ENCODE peak calls at places on chromosome 20, in six cellular contexts. G, K, X, I, E and J are unnamed samples. For H3K4me1, the result is how much of the 10 kb centered on the place peaks cover.

GRCh38 chr20:38012332-38012731 is 20.9 kb downstream of the TTI1 start:
- DNase-seq in G (no peak), E (no peak), K (no peak), I (no peak), X (no peak), J (no peak)

GRCh38 chr20:48571945-48572589 is 255.7 kb downstream of the PREX1 start:
- DNase-seq in I (no peak), E (no peak), G (no peak), K (no peak), X (no peak), J (no peak)

GRCh38 chr20:39661833-39662232 is 699.7 kb downstream of the DHX35 start:
- DNase-seq in G (no peak), K (no peak), X (peak), E (no peak), I (no peak), J (no peak)

GRCh38 chr20:57186192-57186591 is 80.2 kb downstream of the BMP7 start:
- DNase-seq in I (no peak), X (no peak), G (no peak), K (no peak), E (no peak), J (no peak)

GRCh38 chr20:34165246-34165645 is 53.2 kb upstream of the EIF2S2 start:
- DNase-seq in X (no peak), E (no peak), I (no peak), K (no peak), G (no peak), J (no peak)

GRCh38 chr20:23308908-23309307 is 41.7 kb upstream of the NXT1 start:
- DNase-seq in X (no peak), K (no peak), G (no peak), I (no peak), E (no peak), J (no peak)

GRCh38 chr20:10919549-10920140 is 245.8 kb upstream of the JAG1 start:
- DNase-seq in E (no peak), G (no peak), K (no peak), I (no peak), X (peak), J (no peak)

GRCh38 chr20:32859961-32860360 is 1.2 kb downstream of the EFCAB8 start:
- DNase-seq in E (no peak), G (no peak), K (no peak), X (no peak), I (no peak), J (no peak)

DNA sequence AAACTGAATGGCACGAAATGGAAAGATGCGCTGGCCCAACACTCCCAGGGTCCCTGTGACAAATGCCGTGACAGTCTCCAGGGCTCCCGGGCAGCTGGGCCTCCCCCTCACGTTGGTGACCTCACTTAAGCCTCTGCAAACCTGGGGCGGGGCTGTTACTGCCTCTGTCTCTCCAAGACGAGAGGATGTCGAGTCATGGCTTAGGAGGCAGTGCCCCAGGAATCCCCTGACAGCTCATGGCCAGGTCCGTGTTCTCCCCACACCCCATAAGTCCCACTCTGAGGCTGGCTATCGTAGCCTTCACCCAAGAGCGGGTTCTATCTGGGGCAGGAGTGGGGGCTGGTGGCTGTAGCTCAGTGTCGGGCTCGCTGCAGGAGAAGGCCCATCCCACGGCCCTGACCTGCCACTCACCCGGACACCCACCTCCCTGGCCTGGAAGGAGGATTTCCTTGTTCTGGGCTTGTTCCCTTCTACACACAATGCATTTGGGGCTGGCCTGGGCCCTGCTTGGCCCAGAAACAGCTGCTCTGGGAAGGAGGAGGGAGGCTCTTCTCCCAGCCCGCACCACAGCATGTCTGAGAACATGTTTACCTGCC is 5.6 kb upstream of the RPS21 start:
- DNase-seq in E (no peak), X (no peak), I (peak), G (no peak), K (no peak), J (peak)
- H3K4me1 ChIP-seq in E (under half), X (under half), I (under half), G (under half), K (under half), J (under half)

GRCh38 chr20:25160457-25160856 is 35.1 kb upstream of the ENTPD6 start:
- DNase-seq in I (no peak), G (no peak), X (no peak), K (no peak), E (no peak), J (no peak)
- TF ChIP-seq CTCF in I (no peak), G (no peak), X (no peak), K (no peak), E (no peak), J (no peak)

GRCh38 chr20:36852187-36852586 is 23.8 kb upstream of the TLDC2 start:
- DNase-seq in X (no peak), I (peak), G (no peak), K (no peak), E (no peak), J (no peak)

GRCh38 chr20:36856196-36856595 is 19.7 kb upstream of the TLDC2 start:
- DNase-seq in I (peak), E (no peak), X (peak), K (no peak), G (no peak), J (no peak)

GRCh38 chr20:36856691-36857635 is 19.0 kb upstream of the TLDC2 start:
- DNase-seq in K (no peak), I (peak), E (no peak), X (peak), G (no peak), J (peak)

GRCh38 chr20:36854343-36855240 is 21.3 kb upstream of the TLDC2 start:
- DNase-seq in I (peak), E (no peak), X (no peak), K (no peak), G (no peak), J (no peak)

GRCh38 chr20:36855241-36855657 is 20.7 kb upstream of the TLDC2 start:
- DNase-seq in X (no peak), K (no peak), E (no peak), I (peak), G (no peak), J (no peak)
- H3K4me1 ChIP-seq in X (under half), K (under half), E (half or more), I (under half), G (under half), J (under half)

GRCh38 chr20:16821211-16822089 is 73.3 kb downstream of the OTOR start:
- DNase-seq in I (peak), G (no peak), X (peak), E (peak), K (peak), J (no peak)
- TF ChIP-seq CTCF in I (peak), G (peak), X (peak), E (peak), K (peak), J (peak)

GRCh38 chr20:46009847-46010246 is 1.1 kb downstream of the MMP9 start:
- DNase-seq in E (no peak), I (peak), X (no peak), K (no peak), G (no peak), J (no peak)
- H3K4me1 ChIP-seq in E (under half), I (under half), X (under half), K (under half), G (under half), J (under half)

GRCh38 chr20:46311719-46312074 is 3.4 kb upstream of the CDH22 start:
- DNase-seq in G (no peak), E (no peak), K (no peak), I (no peak), X (no peak), J (no peak)

GRCh38 chr20:46309945-46310344 is 1.6 kb upstream of the CDH22 start:
- DNase-seq in I (no peak), E (no peak), K (no peak), G (no peak), X (no peak), J (no peak)

GRCh38 chr20:46311039-46311650 is 2.8 kb upstream of the CDH22 start:
- DNase-seq in I (no peak), K (peak), X (peak), E (no peak), G (no peak), J (peak)

GRCh38 chr20:46312945-46313861 is 4.9 kb upstream of the CDH22 start:
- DNase-seq in K (no peak), I (no peak), G (no peak), E (no peak), X (no peak), J (no peak)

DNA sequence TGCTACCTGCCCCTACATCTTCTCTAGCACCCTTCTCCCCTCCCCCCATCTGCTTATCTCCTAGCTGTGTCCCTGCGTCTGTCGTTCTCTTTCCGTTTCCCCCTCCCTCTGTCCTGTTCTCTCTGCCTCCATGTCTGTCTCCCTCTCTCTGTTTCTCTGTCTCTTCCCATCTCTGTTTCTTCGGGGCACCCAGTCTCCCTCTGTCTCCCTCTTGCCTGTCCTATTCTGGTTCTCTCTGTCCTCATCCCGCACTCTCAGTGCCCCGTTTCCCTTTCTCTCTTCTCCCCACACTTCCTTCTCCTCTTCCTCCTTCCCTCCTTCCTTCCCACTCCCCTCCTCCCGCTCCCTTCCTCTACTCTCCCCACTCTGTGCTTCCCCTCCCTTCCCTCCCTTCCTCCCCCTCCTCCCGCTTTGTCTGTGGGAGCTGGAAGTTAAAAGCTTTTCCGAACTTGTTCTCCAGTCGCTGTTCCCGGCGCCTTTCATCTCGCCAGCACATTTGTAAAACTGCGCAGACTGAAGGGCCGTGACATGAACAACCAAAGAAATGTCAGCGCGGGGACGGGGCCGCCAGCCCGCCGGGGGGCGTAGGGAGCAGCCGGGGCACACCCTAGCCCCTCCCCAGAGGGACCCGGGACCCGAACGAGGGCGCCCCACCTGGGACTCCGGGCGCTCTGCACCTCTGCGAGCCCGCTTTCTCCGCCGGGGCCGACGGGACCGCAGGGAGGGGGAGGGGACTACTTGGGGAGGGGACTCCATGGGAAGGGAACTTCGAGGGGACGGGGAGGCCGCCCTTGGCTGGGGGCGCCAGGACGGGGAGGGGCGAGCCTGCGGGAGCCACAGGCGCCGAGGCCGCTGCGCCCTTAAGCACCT is 4.0 kb upstream of the CDH22 start:
- DNase-seq in K (no peak), X (peak), E (no peak), G (no peak), I (peak), J (no peak)
- TF ChIP-seq CTCF in K (no peak), X (peak), E (no peak), G (no peak), I (peak), J (no peak)